ENCODE peak calls at places on chromosome 4, in four cellular contexts. T is astrocyte, K is HCT116, D is ovary. P is an unnamed sample. For H3K27me3 and H3K36me3, the result is how much of the 10 kb centered on the place peaks cover.

GRCh38 chr4:5972571-5972970 is 45.7 kb downstream of the C4orf50 start:
- DNase-seq in D (no peak), T (no peak), K (no peak), P (no peak)

GRCh38 chr4:156790866-156791265 is 180.7 kb downstream of the PDGFC start:
- DNase-seq in T (peak), D (no peak), K (no peak), P (no peak)

GRCh38 chr4:116215622-116216021 is 869.8 kb downstream of the TRAM1L1 start:
- DNase-seq in T (no peak), K (no peak), D (no peak), P (no peak)

GRCh38 chr4:107255596-107255995 is 219.5 kb upstream of the DKK2 start:
- DNase-seq in D (no peak), T (peak), K (no peak), P (no peak)

GRCh38 chr4:185305979-185306442 is 89.7 kb downstream of the LRP2BP start:
- DNase-seq in D (no peak), T (peak), K (peak), P (peak)

GRCh38 chr4:185847352-185848078 is 35.5 kb upstream of the SORBS2 start:
- DNase-seq in T (peak), K (no peak), D (no peak), P (no peak)

GRCh38 chr4:40622913-40623312 is 6.8 kb downstream of the RBM47 start:
- DNase-seq in T (no peak), K (no peak), D (no peak), P (no peak)

GRCh38 chr4:183241771-183242170 is 78.3 kb downstream of the CLDN22 start:
- DNase-seq in K (no peak), T (peak), D (no peak), P (no peak)

GRCh38 chr4:55819634-55820033 is at the start of gene EXOC1L:
- DNase-seq in K (no peak), T (no peak), D (peak), P (peak)

GRCh38 chr4:41061482-41062185 is 152.7 kb downstream of the APBB2 start:
- DNase-seq in K (no peak), T (no peak), D (no peak), P (no peak)

GRCh38 chr4:8707045-8707781 is 114.6 kb downstream of the CPZ start:
- DNase-seq in D (no peak), K (no peak), T (no peak), P (peak)

GRCh38 chr4:180790471-180790870 is 1452.7 kb upstream of the TENM3 start:
- DNase-seq in T (no peak), D (no peak), K (no peak), P (no peak)

GRCh38 chr4:149896428-149896827 is 80.8 kb upstream of the IQCM start:
- DNase-seq in D (no peak), T (peak), K (peak), P (no peak)

GRCh38 chr4:168124008-168124641 is 31.8 kb downstream of the ANXA10 start:
- DNase-seq in T (peak), K (no peak), D (no peak), P (no peak)

GRCh38 chr4:92163348-92163747 is 140.4 kb upstream of the GRID2 start:
- DNase-seq in D (no peak), T (no peak), K (peak), P (no peak)

GRCh38 chr4:67875011-67875410 is 8.8 kb downstream of the TMPRSS11D start:
- DNase-seq in T (no peak), K (no peak), D (no peak), P (no peak)

GRCh38 chr4:123922847-123923246 is 526.3 kb downstream of the SPRY1 start:
- DNase-seq in T (peak), D (no peak), K (no peak), P (no peak)

GRCh38 chr4:6290769-6291547 is 21.3 kb downstream of the WFS1 start:
- DNase-seq in K (no peak), D (no peak), T (no peak), P (peak)

GRCh38 chr4:73021634-73022033 is 47.9 kb downstream of the COX18 start:
- DNase-seq in T (peak), K (peak), D (no peak), P (peak)

GRCh38 chr4:86730310-86730709 is 118.9 kb downstream of the SLC10A6 start:
- DNase-seq in T (no peak), K (no peak), D (no peak), P (no peak)

GRCh38 chr4:153432971-153433752 is 33.0 kb upstream of the TMEM131L start:
- DNase-seq in K (peak), D (peak), T (peak), P (peak)

GRCh38 chr4:22410645-22411247 is 105.1 kb downstream of the ADGRA3 start:
- DNase-seq in T (no peak), K (no peak), D (no peak), P (peak)

GRCh38 chr4:84583871-84584373 is 995 bp downstream of the CDS1 start:
- DNase-seq in T (no peak), D (no peak), K (no peak), P (no peak)

GRCh38 chr4:172826346-172826745 is 342.3 kb upstream of the GALNT7 start:
- DNase-seq in D (no peak), T (peak), K (no peak), P (no peak)

GRCh38 chr4:24470681-24471622 is 113.4 kb downstream of the DHX15 start:
- DNase-seq in K (no peak), D (peak), T (peak), P (peak)

GRCh38 chr4:118834960-118835895 is 698 bp downstream of the SEC24D start:
- DNase-seq in T (peak), K (peak), D (peak), P (peak)

GRCh38 chr4:7929530-7929951 is 10.1 kb downstream of the AFAP1 start:
- DNase-seq in T (no peak), K (peak), D (no peak), P (peak)

GRCh38 chr4:7651461-7651921 is 216.8 kb upstream of the PSAPL1 start:
- DNase-seq in K (no peak), T (peak), D (peak), P (peak)

GRCh38 chr4:66577922-66578321 is 907.6 kb upstream of the EPHA5 start:
- DNase-seq in K (no peak), T (no peak), D (no peak), P (no peak)

GRCh38 chr4:180081072-180081471 is 2162.1 kb upstream of the TENM3 start:
- DNase-seq in K (no peak), D (no peak), T (no peak), P (no peak)

GRCh38 chr4:187711586-187711985 is 284.0 kb upstream of the ZFP42 start:
- DNase-seq in T (no peak), K (no peak), D (no peak), P (no peak)

GRCh38 chr4:38144029-38144428 is 183.8 kb downstream of the PTTG2 start:
- DNase-seq in T (no peak), D (no peak), K (no peak), P (no peak)

GRCh38 chr4:61202638-61203495 is 2.7 kb downstream of the ADGRL3 start:
- DNase-seq in T (no peak), K (no peak), D (no peak), P (peak)

GRCh38 chr4:154205471-154205870 is 286.1 kb downstream of the DCHS2 start:
- DNase-seq in K (no peak), D (no peak), T (no peak), P (no peak)

GRCh38 chr4:174107749-174108354 is 175.6 kb downstream of the FBXO8 start:
- DNase-seq in T (no peak), K (no peak), D (no peak), P (peak)

GRCh38 chr4:75745192-75745591 is 20.8 kb downstream of the USO1 start:
- DNase-seq in D (no peak), T (peak), K (no peak), P (no peak)

GRCh38 chr4:70392057-70392776 is 5.5 kb upstream of the OPRPN start:
- DNase-seq in T (no peak), K (no peak), D (no peak), P (no peak)

GRCh38 chr4:162849922-162850321 is 316.8 kb downstream of the NAF1 start:
- DNase-seq in K (no peak), T (no peak), D (no peak), P (no peak)

GRCh38 chr4:94827481-94828110 is 69.8 kb downstream of the BMPR1B start:
- DNase-seq in D (no peak), T (peak), K (peak), P (no peak)

GRCh38 chr4:99033956-99034355 is 38.4 kb downstream of the METAP1 start:
- DNase-seq in T (peak), K (no peak), D (no peak), P (no peak)
- H3K4me3 ChIP-seq in T (no peak), K (no peak), D (no peak), P (no peak)

DNA sequence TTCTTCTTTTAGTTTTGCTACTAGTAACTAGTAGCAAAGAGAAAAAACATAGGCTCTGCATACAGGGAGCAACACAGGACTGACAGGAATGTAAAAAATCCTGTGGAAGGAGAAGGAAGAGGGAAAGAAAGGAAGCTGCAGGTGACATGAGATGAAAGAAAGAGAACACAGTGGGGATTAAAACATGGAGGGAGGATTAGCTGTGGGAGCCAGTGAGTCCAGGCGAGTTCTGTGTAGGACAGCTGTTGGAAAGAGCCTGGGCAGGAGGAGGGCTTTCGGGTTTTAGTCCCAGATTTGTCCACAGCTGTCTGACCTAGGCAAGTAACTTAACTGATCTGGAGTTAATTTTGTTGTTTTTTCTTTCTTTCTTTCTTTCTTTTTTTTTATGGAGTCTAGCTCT is 21.6 kb downstream of the CCNG2 start:
- DNase-seq in T (no peak), D (no peak), K (no peak), P (peak)
- H3K27me3 ChIP-seq in T (under half), D (under half), K (under half), P (under half)

DNA sequence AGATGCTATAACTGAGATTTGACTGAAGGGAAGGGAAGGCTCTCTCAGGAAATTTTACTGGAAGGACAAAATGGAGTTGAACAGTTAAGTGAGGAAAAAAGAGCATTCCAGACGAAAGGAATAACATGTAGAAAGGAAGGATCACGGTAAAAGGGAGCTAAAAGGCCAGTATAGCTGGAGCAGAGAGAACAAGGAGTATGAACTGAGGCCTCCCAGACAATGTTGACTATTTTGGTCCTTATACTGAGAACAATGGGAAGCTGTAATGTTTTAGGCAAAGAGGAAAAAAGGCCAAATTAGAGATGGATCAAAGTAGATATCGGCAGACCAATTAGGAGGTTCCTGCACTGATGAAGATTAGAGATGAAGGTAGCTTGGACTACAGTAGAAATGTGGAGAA is 26.8 kb upstream of the SCD5 start:
- DNase-seq in K (no peak), T (no peak), D (no peak), P (no peak)
- H3K36me3 ChIP-seq in K (half or more), T (half or more), D (under half), P (under half)

GRCh38 chr4:14862881-14863280 is 139.4 kb upstream of the CPEB2 start:
- DNase-seq in K (no peak), D (peak), T (no peak), P (peak)
- H3K4me3 ChIP-seq in K (no peak), D (no peak), T (peak), P (no peak)

DNA sequence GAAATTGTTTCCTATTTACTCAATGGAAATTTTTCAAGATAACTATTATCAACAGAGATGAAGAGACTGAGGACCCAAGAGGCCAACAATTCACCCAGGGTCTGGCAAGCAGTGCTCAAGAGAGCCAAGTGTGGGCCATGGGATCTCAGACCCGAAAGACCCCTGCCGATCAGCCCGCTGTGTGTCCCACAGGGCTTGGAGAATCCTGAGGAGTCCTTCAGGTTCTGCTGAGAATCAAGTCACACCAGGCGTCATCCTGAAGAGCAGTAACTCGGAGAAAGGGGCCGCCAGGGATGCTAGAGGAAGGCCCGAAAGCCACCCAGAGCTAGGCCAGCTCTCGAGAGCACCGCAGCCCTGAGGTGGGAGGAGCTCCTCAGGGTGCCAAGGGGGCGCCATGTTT is 48.7 kb downstream of the FGFRL1 start:
- DNase-seq in K (no peak), D (no peak), T (no peak), P (peak)
- H3K27me3 ChIP-seq in K (under half), D (under half), T (under half), P (under half)

GRCh38 chr4:17618926-17619325 is 4.5 kb downstream of the MED28 start:
- DNase-seq in K (no peak), T (no peak), D (no peak), P (no peak)
- H3K36me3 ChIP-seq in K (half or more), T (under half), D (under half), P (under half)

GRCh38 chr4:139265654-139266053 is 14.4 kb downstream of the MGARP start:
- DNase-seq in K (no peak), D (no peak), T (no peak), P (no peak)
- H3K4me3 ChIP-seq in K (no peak), D (no peak), T (no peak), P (no peak)

P was measured in H7.